ENCODE peak calls at places on chromosomes 12 and 14, in eight cellular contexts. One of them, this sample, is unnamed.

GRCh38 chr14:93033983-93034670 is 81.6 kb downstream of the ITPK1 start:
- DNase-seq in kidney glomerular epithelial cell: no peak
- DNase-seq in CD8-positive, alpha-beta memory T cell: peak
- DNase-seq in tibial artery: no peak
- DNase-seq in stimulated activated CD8-positive, alpha-beta memory T cell treated with anti-CD3 and anti-CD28 coated beads, Interleukin-4, amount 100 ng/mL, for 24 hours: peak
- DNase-seq in ecto neural progenitor cell: no peak
- DNase-seq in T-helper 9 cell: peak
- DNase-seq in iris pigment epithelial cell: no peak
- DNase-seq in this sample: no peak

GRCh38 chr12:109613611-109614455 is 40.2 kb downstream of the MVK start:
- DNase-seq in kidney glomerular epithelial cell: no peak
- DNase-seq in tibial artery: no peak
- DNase-seq in iris pigment epithelial cell: no peak
- DNase-seq in ecto neural progenitor cell: no peak
- DNase-seq in T-helper 9 cell: no peak
- DNase-seq in CD8-positive, alpha-beta memory T cell: no peak
- DNase-seq in stimulated activated CD8-positive, alpha-beta memory T cell treated with anti-CD3 and anti-CD28 coated beads, Interleukin-4, amount 100 ng/mL, for 24 hours: no peak
- DNase-seq in this sample: no peak

GRCh38 chr12:32418903-32419519 is 19.7 kb downstream of the FGD4 start:
- DNase-seq in iris pigment epithelial cell: no peak
- DNase-seq in stimulated activated CD8-positive, alpha-beta memory T cell treated with anti-CD3 and anti-CD28 coated beads, Interleukin-4, amount 100 ng/mL, for 24 hours: no peak
- DNase-seq in T-helper 9 cell: no peak
- DNase-seq in CD8-positive, alpha-beta memory T cell: no peak
- DNase-seq in ecto neural progenitor cell: no peak
- DNase-seq in tibial artery: no peak
- DNase-seq in kidney glomerular epithelial cell: no peak
- DNase-seq in this sample: no peak

GRCh38 chr12:4379410-4379809 is at the start of gene FGF23:
- DNase-seq in ecto neural progenitor cell: peak
- DNase-seq in stimulated activated CD8-positive, alpha-beta memory T cell treated with anti-CD3 and anti-CD28 coated beads, Interleukin-4, amount 100 ng/mL, for 24 hours: no peak
- DNase-seq in kidney glomerular epithelial cell: no peak
- DNase-seq in tibial artery: no peak
- DNase-seq in CD8-positive, alpha-beta memory T cell: no peak
- DNase-seq in T-helper 9 cell: no peak
- DNase-seq in iris pigment epithelial cell: peak
- DNase-seq in this sample: peak

GRCh38 chr14:71437870-71438269 is 494.4 kb upstream of the RGS6 start:
- DNase-seq in kidney glomerular epithelial cell: no peak
- DNase-seq in CD8-positive, alpha-beta memory T cell: no peak
- DNase-seq in ecto neural progenitor cell: no peak
- DNase-seq in tibial artery: no peak
- DNase-seq in stimulated activated CD8-positive, alpha-beta memory T cell treated with anti-CD3 and anti-CD28 coated beads, Interleukin-4, amount 100 ng/mL, for 24 hours: no peak
- DNase-seq in T-helper 9 cell: no peak
- DNase-seq in iris pigment epithelial cell: peak
- DNase-seq in this sample: no peak

GRCh38 chr14:48725001-48725734 is 861.0 kb downstream of the RPS29 start:
- DNase-seq in tibial artery: no peak
- DNase-seq in T-helper 9 cell: no peak
- DNase-seq in iris pigment epithelial cell: peak
- DNase-seq in CD8-positive, alpha-beta memory T cell: no peak
- DNase-seq in ecto neural progenitor cell: no peak
- DNase-seq in stimulated activated CD8-positive, alpha-beta memory T cell treated with anti-CD3 and anti-CD28 coated beads, Interleukin-4, amount 100 ng/mL, for 24 hours: no peak
- DNase-seq in kidney glomerular epithelial cell: no peak
- DNase-seq in this sample: no peak

GRCh38 chr12:59234391-59234790 is 314.1 kb upstream of the LRIG3 start:
- DNase-seq in iris pigment epithelial cell: no peak
- DNase-seq in tibial artery: no peak
- DNase-seq in T-helper 9 cell: no peak
- DNase-seq in stimulated activated CD8-positive, alpha-beta memory T cell treated with anti-CD3 and anti-CD28 coated beads, Interleukin-4, amount 100 ng/mL, for 24 hours: no peak
- DNase-seq in CD8-positive, alpha-beta memory T cell: no peak
- DNase-seq in kidney glomerular epithelial cell: no peak
- DNase-seq in ecto neural progenitor cell: no peak
- DNase-seq in this sample: no peak

GRCh38 chr14:102893452-102893851 is 29.0 kb upstream of the AMN start:
- DNase-seq in iris pigment epithelial cell: peak
- DNase-seq in stimulated activated CD8-positive, alpha-beta memory T cell treated with anti-CD3 and anti-CD28 coated beads, Interleukin-4, amount 100 ng/mL, for 24 hours: no peak
- DNase-seq in kidney glomerular epithelial cell: no peak
- DNase-seq in ecto neural progenitor cell: no peak
- DNase-seq in CD8-positive, alpha-beta memory T cell: no peak
- DNase-seq in tibial artery: peak
- DNase-seq in T-helper 9 cell: no peak
- DNase-seq in this sample: no peak

GRCh38 chr12:62802981-62803380 is 132.0 kb downstream of the PPM1H start:
- DNase-seq in T-helper 9 cell: no peak
- DNase-seq in iris pigment epithelial cell: peak
- DNase-seq in ecto neural progenitor cell: no peak
- DNase-seq in kidney glomerular epithelial cell: no peak
- DNase-seq in CD8-positive, alpha-beta memory T cell: no peak
- DNase-seq in stimulated activated CD8-positive, alpha-beta memory T cell treated with anti-CD3 and anti-CD28 coated beads, Interleukin-4, amount 100 ng/mL, for 24 hours: no peak
- DNase-seq in tibial artery: no peak
- DNase-seq in this sample: no peak

GRCh38 chr12:71648537-71648936 is 15.1 kb downstream of the ZFC3H1 start:
- DNase-seq in kidney glomerular epithelial cell: no peak
- DNase-seq in tibial artery: no peak
- DNase-seq in T-helper 9 cell: no peak
- DNase-seq in iris pigment epithelial cell: no peak
- DNase-seq in CD8-positive, alpha-beta memory T cell: no peak
- DNase-seq in ecto neural progenitor cell: no peak
- DNase-seq in stimulated activated CD8-positive, alpha-beta memory T cell treated with anti-CD3 and anti-CD28 coated beads, Interleukin-4, amount 100 ng/mL, for 24 hours: no peak
- DNase-seq in this sample: no peak